ENCODE peak calls at places on chromosomes 7 and 10, in seven cellular contexts. F is endothelial cell; Q is cardiac fibroblast; Y is AG08396; G is activated CD4-positive, alpha-beta T cell treated with anti-CD3 and anti-CD28 coated beads for 48 hours; C is HTR-8/SVneo; P is tibial artery. L is an unnamed sample.

GRCh38 chr10:65213170-65213569 is 1692.0 kb downstream of the REEP3 start:
- DNase-seq in F (no peak), Q (no peak), Y (no peak), G (no peak), C (no peak), P (no peak), L (no peak)

GRCh38 chr10:7666253-7667023 is at the start of gene ITIH5:
- DNase-seq in F (peak; percentile 11), Q (no peak), Y (no peak), G (peak; percentile 7), C (no peak), P (no peak), L (peak; percentile 88)

GRCh38 chr7:137628211-137628610 is 218.6 kb downstream of the DGKI start:
- DNase-seq in F (no peak), Q (no peak), Y (no peak), G (no peak), C (no peak), P (no peak), L (no peak)

GRCh38 chr7:41239596-41239995 is 463.3 kb downstream of the INHBA start:
- DNase-seq in F (no peak), Q (peak; percentile 39), Y (no peak), G (no peak), C (no peak), P (no peak), L (no peak)

GRCh38 chr7:146948708-146949107 is 832.1 kb downstream of the CNTNAP2 start:
- DNase-seq in F (no peak), Q (no peak), Y (no peak), G (no peak), C (no peak), P (no peak), L (no peak)

GRCh38 chr7:122770943-122771342 is 68.2 kb upstream of the RNF148 start:
- DNase-seq in F (no peak), Q (no peak), Y (no peak), G (no peak), C (no peak), P (no peak), L (no peak)

GRCh38 chr10:119026301-119027110 is 3.0 kb upstream of the NANOS1 start:
- DNase-seq in F (no peak), Q (no peak), Y (no peak), G (no peak), C (no peak), P (no peak), L (no peak)

GRCh38 chr7:80885774-80886173 is 33.1 kb downstream of the SEMA3C start:
- DNase-seq in F (no peak), Q (no peak), Y (no peak), G (no peak), C (no peak), P (no peak), L (no peak)

GRCh38 chr10:84540617-84541288 is 212.4 kb downstream of the CCSER2 start:
- DNase-seq in F (peak; percentile 89), Q (peak; percentile 62), Y (peak; percentile 87), G (peak; percentile 83), C (peak; percentile 32), P (peak; percentile 42), L (peak; percentile 42)